ENCODE peak calls at places on chromosomes 11 and 22, in nine cellular contexts. G is AG04450; Q is neural crest cell; Z is CD8-positive, alpha-beta T cell; B is left ventricle myocardium inferior; A is body of pancreas; P is WTC11; Y is right atrium auricular region; X is fibroblast of mammary gland. J is an unnamed sample.

GRCh38 chr22:27431896-27432295 is 369.7 kb downstream of the MN1 start:
- DNase-seq in A (no peak), B (no peak), Q (no peak), G (no peak), P (no peak), X (peak; percentile 52), Y (no peak), Z (no peak), J (no peak)

GRCh38 chr22:32804036-32804435 is 2.5 kb downstream of the TIMP3 start:
- DNase-seq in Q (no peak), Y (no peak), B (no peak), A (no peak), P (no peak), Z (no peak), X (peak; percentile 74), G (no peak), J (no peak)

GRCh38 chr11:34330653-34331052 is 27.2 kb downstream of the ABTB2 start:
- DNase-seq in G (no peak), B (no peak), Q (no peak), Y (no peak), A (peak; percentile 53), X (no peak), P (no peak), Z (no peak), J (no peak)

GRCh38 chr22:37267128-37267587 is 15.2 kb upstream of the CYTH4 start:
- DNase-seq in Q (peak; percentile 76), G (no peak), Z (peak; percentile 65), B (peak; percentile 42), A (no peak), P (peak; percentile 86), X (no peak), Y (no peak), J (no peak)

GRCh38 chr11:92939305-92939704 is 30.1 kb upstream of the MTNR1B start:
- DNase-seq in G (no peak), Q (no peak), Y (no peak), Z (no peak), P (no peak), A (no peak), X (no peak), B (no peak), J (no peak)

GRCh38 chr11:29914203-29914930 is 102.5 kb downstream of the KCNA4 start:
- DNase-seq in B (no peak), Q (no peak), P (no peak), X (peak; percentile 30), G (no peak), Z (no peak), Y (no peak), A (no peak), J (no peak)

GRCh38 chr11:57425565-57426438 is 1.1 kb downstream of the SLC43A3 start:
- DNase-seq in A (peak; percentile 25), Z (no peak), Q (no peak), Y (peak; percentile 86), G (no peak), B (peak; percentile 65), P (no peak), X (peak; percentile 49), J (no peak)

GRCh38 chr22:37848587-37849088 is 581 bp upstream of the EIF3L start:
- DNase-seq in Q (no peak), A (no peak), G (no peak), Y (no peak), X (peak; percentile 49), P (no peak), Z (no peak), B (no peak), J (no peak)

GRCh38 chr22:28112548-28113043 is 193.5 kb upstream of the PITPNB start:
- DNase-seq in Z (no peak), G (no peak), Y (peak; percentile 65), B (peak; percentile 48), A (peak; percentile 38), Q (no peak), P (no peak), X (peak; percentile 60), J (no peak)

GRCh38 chr11:74011360-74012071 is 2.6 kb upstream of the UCP3 start:
- DNase-seq in X (peak; percentile 77), B (no peak), Q (no peak), P (no peak), Y (no peak), A (no peak), Z (no peak), G (no peak), J (no peak)

GRCh38 chr11:15127341-15127740 is 12.6 kb downstream of the INSC start:
- DNase-seq in X (peak; percentile 98), A (no peak), P (no peak), Y (peak; percentile 32), Z (no peak), Q (no peak), G (no peak), B (no peak), J (no peak)

GRCh38 chr11:16801288-16801980 is 63.0 kb downstream of the C11orf58 start:
- DNase-seq in Z (no peak), G (no peak), A (no peak), X (no peak), Q (no peak), B (no peak), P (no peak), Y (no peak), J (no peak)

GRCh38 chr11:61279934-61280656 is 15.0 kb downstream of the VWCE start:
- DNase-seq in A (no peak), X (peak; percentile 45), Y (no peak), Q (no peak), G (no peak), B (no peak), P (no peak), Z (no peak), J (no peak)
- TF ChIP-seq CTCF in A (no peak), X (no peak), Y (no peak), Q (no peak), G (no peak), B (no peak), P (no peak), Z (no peak), J (no peak)

DNA sequence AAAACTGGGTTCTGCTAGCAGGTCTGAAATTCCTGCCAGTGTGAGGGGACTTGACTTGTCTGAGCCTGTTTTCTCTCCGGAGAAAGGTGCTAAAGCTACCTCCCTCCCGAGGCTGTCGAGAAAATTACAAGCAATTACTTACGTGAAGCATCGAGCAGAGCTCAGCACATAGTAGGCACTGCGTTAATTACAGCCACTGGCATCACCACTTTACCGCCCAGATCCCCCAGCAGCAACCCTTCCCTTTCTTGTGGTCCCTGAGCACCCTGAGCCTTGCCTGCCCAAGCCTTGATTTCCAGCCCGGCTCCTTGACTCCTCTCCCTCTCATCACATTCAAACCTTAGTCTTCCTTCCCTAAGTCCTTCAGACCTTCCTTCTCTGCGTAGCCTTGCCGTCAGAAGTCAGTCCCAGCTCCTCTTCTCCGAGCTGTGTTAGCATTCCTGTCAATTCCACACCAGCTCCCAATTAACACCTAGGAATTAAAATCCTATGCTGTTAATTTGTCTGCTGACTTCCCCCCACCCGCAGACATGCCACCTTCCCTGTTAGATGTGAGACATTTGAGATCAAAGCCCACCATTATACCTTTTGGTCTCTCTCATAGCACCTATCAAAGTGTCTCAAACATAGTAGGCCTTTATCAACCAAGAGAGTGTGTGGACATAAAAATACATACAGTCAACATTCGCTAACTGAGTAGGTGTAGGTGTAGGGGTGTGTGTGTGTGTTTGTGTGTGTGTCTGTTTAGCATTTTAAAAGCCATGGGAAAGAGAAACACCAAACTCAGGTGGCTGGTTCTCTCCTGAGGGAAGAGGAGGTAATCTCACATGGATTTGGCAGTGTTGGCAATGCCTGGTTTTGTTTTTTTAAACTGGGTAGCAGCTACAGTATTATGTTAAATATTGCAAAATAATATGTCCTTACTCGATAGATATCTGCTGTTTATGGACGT is 2.8 kb upstream of the KCNJ5 start:
- DNase-seq in Z (no peak), B (no peak), Q (no peak), P (no peak), X (no peak), G (no peak), Y (no peak), A (no peak), J (no peak)
- TF ChIP-seq CTCF in Z (no peak), B (no peak), Q (no peak), P (no peak), X (no peak), G (no peak), Y (no peak), A (peak; percentile 24), J (no peak)

GRCh38 chr11:102268083-102268984 is 49.0 kb upstream of the BIRC3 start:
- DNase-seq in B (peak; percentile 80), P (peak; percentile 92), Z (peak; percentile 88), A (peak; percentile 95), G (no peak), Y (peak; percentile 65), X (peak; percentile 75), Q (peak; percentile 27), J (no peak)
- TF ChIP-seq CTCF in B (peak; percentile 69), P (peak; percentile 14), Z (no peak), A (peak; percentile 79), G (peak; percentile 38), Y (peak; percentile 53), X (peak; percentile 41), Q (peak; percentile 63), J (peak; percentile 44)

DNA sequence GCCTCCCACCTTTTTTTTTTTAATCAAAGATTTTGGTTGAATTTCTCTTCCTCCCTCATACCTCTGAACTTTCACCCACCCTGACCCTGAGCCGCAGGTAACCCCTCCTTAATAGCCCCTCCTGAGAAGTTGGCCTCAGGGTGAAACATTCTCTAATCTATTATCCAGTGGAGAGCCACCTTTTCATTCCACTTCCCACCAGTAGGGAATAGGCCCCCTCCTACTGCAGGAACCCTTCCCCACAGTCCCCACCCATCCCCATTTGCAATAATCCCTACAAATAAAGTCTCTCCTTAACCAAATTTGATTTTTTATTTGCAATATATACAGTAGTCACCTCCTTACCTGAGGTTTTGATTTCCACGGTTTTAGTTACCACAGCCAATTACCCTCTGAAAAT is 2.1 kb upstream of the SLC35F2 start:
- DNase-seq in P (no peak), G (no peak), A (no peak), B (no peak), Z (no peak), Q (no peak), X (no peak), Y (no peak), J (no peak)
- TF ChIP-seq CTCF in P (no peak), G (no peak), A (no peak), B (no peak), Z (no peak), Q (peak; percentile 26), X (no peak), Y (no peak), J (no peak)

DNA sequence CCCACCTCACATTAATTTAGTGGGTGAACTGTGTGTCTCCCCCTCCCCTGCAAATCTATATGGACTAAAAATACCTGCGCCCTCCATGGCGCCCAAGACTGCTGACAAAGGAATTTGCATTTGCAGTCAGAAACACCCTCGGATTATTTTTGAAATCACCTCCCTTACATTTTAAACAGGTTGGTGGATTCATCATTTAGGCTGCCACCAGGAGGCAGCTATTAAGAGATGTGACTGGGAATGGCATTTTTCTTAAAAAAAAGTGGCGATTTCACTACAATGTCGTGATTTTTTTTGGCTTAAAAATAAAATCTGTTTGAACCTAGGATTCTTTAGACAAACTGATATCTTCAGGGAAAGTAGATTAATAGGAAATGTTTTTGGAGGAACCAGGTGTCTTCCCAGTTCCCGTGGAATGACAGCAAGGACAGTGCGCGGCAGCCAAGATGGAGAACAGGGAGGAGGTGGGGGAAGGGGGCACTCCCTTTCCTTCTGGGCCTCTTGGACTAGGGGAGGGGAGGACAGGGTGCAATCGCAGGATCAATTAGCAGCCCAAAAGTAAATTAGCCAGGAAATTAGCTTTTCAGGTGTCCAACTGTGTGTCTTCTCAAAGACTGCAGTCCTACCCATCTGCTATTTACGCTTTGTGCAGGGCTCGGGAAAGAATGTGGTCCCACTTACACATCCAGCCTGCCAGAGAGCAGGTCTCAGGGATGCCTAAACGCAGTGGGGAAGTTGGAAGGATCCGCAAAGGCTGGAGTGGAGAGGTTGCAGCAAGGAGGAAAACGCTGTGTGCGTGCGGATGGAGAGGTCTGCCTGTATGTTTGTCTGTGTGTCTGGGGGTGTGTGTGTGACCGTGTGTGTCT is 496.4 kb downstream of the NTM start:
- DNase-seq in P (no peak), Y (no peak), A (no peak), Z (no peak), G (no peak), X (no peak), Q (no peak), B (no peak), J (no peak)
- TF ChIP-seq CTCF in P (no peak), Y (no peak), A (no peak), Z (no peak), G (no peak), X (peak; percentile 3), Q (peak; percentile 34), B (no peak), J (no peak)